ENCODE peak calls at places on chromosomes 13 and 19, in six cellular contexts. Z is activated T-helper 2 cell treated with anti-CD3 and anti-CD28 coated beads, Interferon-gamma antibody, Interleukin-2, Interleukin-4, amounts not matched to agents 10 μg/mL and 5 μg/mL and 100 μg/mL, durations not matched to agents 14 hours and 24 hours and 36 hours; I is activated T-cell treated with anti-CD3 and anti-CD28 coated beads for 1 hour; N is head of caudate nucleus; B is NCI-H1092; F is lung. A is an unnamed sample.

GRCh38 chr13:25046274-25046984 is 49.5 kb upstream of the PABPC3 start:
- DNase-seq in Z (no peak), N (peak), F (no peak), B (no peak), I (no peak), A (no peak)

GRCh38 chr13:45340422-45341033 is 455 bp downstream of the TPT1 start:
- DNase-seq in B (peak), I (peak), N (peak), F (peak), Z (peak), A (peak)

GRCh38 chr19:19420570-19421301 is 15.3 kb downstream of the GATAD2A start:
- DNase-seq in N (no peak), F (no peak), Z (no peak), I (no peak), B (no peak), A (peak)

GRCh38 chr13:74015137-74015536 is 119.1 kb downstream of the KLF12 start:
- DNase-seq in N (no peak), Z (no peak), F (no peak), I (no peak), B (no peak), A (no peak)

GRCh38 chr19:19053508-19054314 is 10.1 kb upstream of the SLC25A42 start:
- DNase-seq in F (no peak), B (peak), Z (no peak), N (peak), I (peak), A (peak)

GRCh38 chr13:73248711-73249580 is 190.1 kb downstream of the KLF5 start:
- DNase-seq in B (no peak), F (peak), N (no peak), I (no peak), Z (no peak), A (peak)

GRCh38 chr13:107545946-107546502 is 669.3 kb downstream of the LIG4 start:
- DNase-seq in I (no peak), Z (no peak), N (no peak), B (peak), F (no peak), A (no peak)

GRCh38 chr13:94822356-94822755 is 110.0 kb upstream of the SOX21 start:
- DNase-seq in N (no peak), F (no peak), B (no peak), Z (no peak), I (no peak), A (no peak)

GRCh38 chr19:6739884-6740588 is 556 bp downstream of the TRIP10 start:
- DNase-seq in B (no peak), N (no peak), F (no peak), I (no peak), Z (no peak), A (peak)

GRCh38 chr19:38544569-38545315 is 73.0 kb downstream of the MAP4K1 start:
- DNase-seq in B (no peak), I (no peak), Z (no peak), N (no peak), F (no peak), A (no peak)

A was measured in SJCRH30.